ENCODE peak calls at places on chromosomes 16 and 17, in ten cellular contexts. Z is heart right ventricle; T is BE2C; X is mammary epithelial cell; K is iPS DF 6.9; B is effector memory CD4-positive, alpha-beta T cell; W is SJSA1; M is transverse colon; N is IMR-90; J is GM23248. S is an unnamed sample.
A peak's percentile ranks its signal among the peaks of the same experiment; 100 is the strongest.

GRCh38 chr16:23899869-23900268 is 64.1 kb downstream of the PRKCB start:
- DNase-seq in Z (no peak), T (no peak), X (no peak), K (no peak), B (no peak), W (no peak), M (no peak), N (no peak), J (no peak), S (no peak)

GRCh38 chr16:17491140-17491662 is 20.4 kb upstream of the XYLT1 start:
- DNase-seq in Z (no peak), T (no peak), X (no peak), K (no peak), B (no peak), W (no peak), M (no peak), N (no peak), J (no peak), S (no peak)

GRCh38 chr16:5450435-5451104 is 353.0 kb upstream of the EEF2KMT start:
- DNase-seq in Z (no peak), T (no peak), X (no peak), K (peak; percentile 33), B (no peak), W (no peak), M (no peak), N (no peak), J (no peak), S (no peak)

GRCh38 chr16:89332248-89333245 is 115.0 kb downstream of the ZNF778 start:
- DNase-seq in Z (no peak), T (no peak), X (no peak), K (no peak), B (no peak), W (no peak), M (no peak), N (no peak), J (peak; percentile 38), S (no peak)

GRCh38 chr16:19393226-19394074 is 24.2 kb upstream of the TMC5 start:
- DNase-seq in Z (no peak), T (no peak), X (peak; percentile 83), K (no peak), B (no peak), W (no peak), M (peak; percentile 65), N (peak; percentile 23), J (peak; percentile 40), S (peak; percentile 81)

GRCh38 chr17:10698116-10698818 is 873 bp downstream of the ADPRM start:
- DNase-seq in Z (no peak), T (peak; percentile 16), X (peak; percentile 14), K (no peak), B (no peak), W (no peak), M (no peak), N (peak; percentile 10), J (peak; percentile 71), S (no peak)

GRCh38 chr16:70158261-70158939 is 15.2 kb upstream of the CLEC18C start:
- DNase-seq in Z (peak; percentile 1), T (no peak), X (no peak), K (no peak), B (no peak), W (no peak), M (no peak), N (no peak), J (no peak), S (no peak)

GRCh38 chr17:6756425-6757012 is 673 bp downstream of the XAF1 start:
- DNase-seq in Z (no peak), T (no peak), X (no peak), K (no peak), B (no peak), W (no peak), M (no peak), N (no peak), J (peak; percentile 42), S (no peak)

DNA sequence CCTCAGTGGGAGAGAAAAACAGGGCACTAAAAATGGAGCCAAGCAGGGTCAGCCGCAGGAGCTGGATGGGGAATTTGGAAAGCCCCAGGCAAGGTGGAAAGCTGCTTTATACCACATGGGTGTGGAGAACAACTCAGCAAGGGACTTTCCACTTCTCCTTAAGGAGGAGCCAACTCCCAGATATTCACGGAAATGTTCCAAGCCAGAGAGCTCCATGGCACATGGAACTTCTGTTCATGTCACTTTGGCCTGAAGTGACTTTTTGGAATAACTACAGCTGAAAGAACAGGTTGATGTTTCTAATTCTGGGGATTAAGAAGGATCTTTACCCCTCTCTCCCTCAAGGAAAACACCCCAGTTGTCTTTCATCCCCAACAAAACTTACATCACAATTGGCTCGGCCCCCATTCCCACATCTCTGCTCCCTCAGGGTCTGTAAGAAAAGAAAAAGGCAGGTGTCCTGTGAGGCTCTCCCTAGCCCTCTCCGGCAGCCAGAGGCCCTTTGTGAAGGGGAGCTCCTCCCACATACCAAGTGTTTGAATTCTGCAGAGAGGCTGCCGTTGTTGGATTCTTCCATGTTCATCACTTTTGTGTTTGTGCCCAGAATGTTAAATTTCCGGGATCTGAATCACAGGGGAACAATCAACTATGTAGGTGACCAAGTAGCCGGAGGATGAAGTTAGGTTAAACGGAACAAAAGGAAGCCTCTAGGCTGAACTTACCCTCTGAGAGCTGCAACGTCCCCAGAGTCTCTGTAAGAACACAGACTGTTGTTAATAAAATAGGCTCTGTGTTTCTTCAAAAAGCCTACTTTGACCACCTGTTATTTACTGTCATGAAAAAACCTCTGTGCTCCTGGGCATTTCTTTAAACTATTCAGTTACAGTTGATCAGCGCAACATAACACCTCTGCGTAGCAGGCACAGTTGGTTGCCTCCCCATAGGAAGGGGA is 41.0 kb downstream of the STAT5A start:
- DNase-seq in Z (no peak), T (no peak), X (peak; percentile 90), K (peak; percentile 67), B (no peak), W (peak; percentile 73), M (no peak), N (peak; percentile 83), J (peak; percentile 89), S (peak; percentile 55)
- H3K36me3 ChIP-seq in Z (peaks cover 15% of the 10 kb centered on the region), T (peaks cover 35% of the 10 kb centered on the region), X (peaks cover 18% of the 10 kb centered on the region), K (peaks cover 19% of the 10 kb centered on the region), B (peaks cover 64% of the 10 kb centered on the region), W (peaks cover 55% of the 10 kb centered on the region), M (no peaks in the 10 kb centered on the region), N (peaks cover 49% of the 10 kb centered on the region), J (peaks cover 45% of the 10 kb centered on the region), S (peaks cover 36% of the 10 kb centered on the region)

GRCh38 chr16:11692651-11693050 is 24.4 kb downstream of the SNN start:
- DNase-seq in Z (no peak), T (no peak), X (no peak), K (no peak), B (no peak), W (peak; percentile 35), M (no peak), N (no peak), J (no peak), S (no peak)

GRCh38 chr16:11692171-11692570 is 23.9 kb downstream of the SNN start:
- DNase-seq in Z (no peak), T (no peak), X (no peak), K (no peak), B (no peak), W (no peak), M (no peak), N (no peak), J (no peak), S (no peak)

GRCh38 chr16:11689031-11689840 is 21.0 kb downstream of the SNN start:
- DNase-seq in Z (no peak), T (no peak), X (no peak), K (no peak), B (no peak), W (peak; percentile 13), M (no peak), N (no peak), J (no peak), S (no peak)

GRCh38 chr16:11691235-11691634 is 23.0 kb downstream of the SNN start:
- DNase-seq in Z (no peak), T (no peak), X (no peak), K (no peak), B (no peak), W (peak; percentile 6), M (no peak), N (no peak), J (no peak), S (no peak)

DNA sequence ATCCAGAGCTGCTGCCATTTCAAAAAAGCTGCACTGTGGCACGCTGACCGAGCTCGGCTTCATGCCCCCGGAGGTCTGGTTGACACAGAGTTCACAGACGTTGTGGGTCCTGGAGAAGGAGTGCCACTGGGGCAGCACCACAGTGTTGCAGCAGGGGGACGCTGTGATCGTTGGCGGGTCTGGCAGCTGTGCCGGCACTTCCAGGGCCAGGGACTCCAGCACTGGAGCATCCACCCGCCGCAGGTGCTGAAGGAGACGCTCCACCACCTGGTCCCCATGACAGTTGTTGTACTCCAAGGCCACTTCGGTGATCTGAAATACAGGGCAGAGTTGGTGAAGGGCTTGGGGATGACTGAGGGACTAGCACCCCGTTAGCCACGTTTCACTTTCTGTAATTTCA is 23.5 kb downstream of the SNN start:
- DNase-seq in Z (no peak), T (no peak), X (no peak), K (no peak), B (no peak), W (peak; percentile 34), M (no peak), N (no peak), J (no peak), S (no peak)
- H3K36me3 ChIP-seq in Z (peaks cover 3% of the 10 kb centered on the region), T (peaks cover 2% of the 10 kb centered on the region), X (peaks cover 18% of the 10 kb centered on the region), K (peaks cover 9% of the 10 kb centered on the region), B (peaks cover 63% of the 10 kb centered on the region), W (peaks cover 63% of the 10 kb centered on the region), M (no peaks in the 10 kb centered on the region), N (peaks cover 41% of the 10 kb centered on the region), J (peaks cover 41% of the 10 kb centered on the region), S (peaks cover 10% of the 10 kb centered on the region)

GRCh38 chr16:50331570-50331969 is 37.2 kb downstream of the BRD7 start:
- DNase-seq in Z (no peak), T (no peak), X (no peak), K (no peak), B (no peak), W (no peak), M (no peak), N (no peak), J (no peak), S (no peak)

GRCh38 chr16:50332599-50332998 is 36.2 kb downstream of the BRD7 start:
- DNase-seq in Z (no peak), T (no peak), X (no peak), K (no peak), B (no peak), W (no peak), M (no peak), N (no peak), J (no peak), S (no peak)

GRCh38 chr16:50326264-50326663 is 42.5 kb downstream of the BRD7 start:
- DNase-seq in Z (no peak), T (no peak), X (no peak), K (no peak), B (no peak), W (no peak), M (no peak), N (no peak), J (no peak), S (no peak)

GRCh38 chr16:50326835-50327465 is 41.8 kb downstream of the BRD7 start:
- DNase-seq in Z (no peak), T (peak; percentile 38), X (peak; percentile 46), K (peak; percentile 18), B (peak; percentile 40), W (no peak), M (no peak), N (peak; percentile 36), J (peak; percentile 73), S (no peak)

DNA sequence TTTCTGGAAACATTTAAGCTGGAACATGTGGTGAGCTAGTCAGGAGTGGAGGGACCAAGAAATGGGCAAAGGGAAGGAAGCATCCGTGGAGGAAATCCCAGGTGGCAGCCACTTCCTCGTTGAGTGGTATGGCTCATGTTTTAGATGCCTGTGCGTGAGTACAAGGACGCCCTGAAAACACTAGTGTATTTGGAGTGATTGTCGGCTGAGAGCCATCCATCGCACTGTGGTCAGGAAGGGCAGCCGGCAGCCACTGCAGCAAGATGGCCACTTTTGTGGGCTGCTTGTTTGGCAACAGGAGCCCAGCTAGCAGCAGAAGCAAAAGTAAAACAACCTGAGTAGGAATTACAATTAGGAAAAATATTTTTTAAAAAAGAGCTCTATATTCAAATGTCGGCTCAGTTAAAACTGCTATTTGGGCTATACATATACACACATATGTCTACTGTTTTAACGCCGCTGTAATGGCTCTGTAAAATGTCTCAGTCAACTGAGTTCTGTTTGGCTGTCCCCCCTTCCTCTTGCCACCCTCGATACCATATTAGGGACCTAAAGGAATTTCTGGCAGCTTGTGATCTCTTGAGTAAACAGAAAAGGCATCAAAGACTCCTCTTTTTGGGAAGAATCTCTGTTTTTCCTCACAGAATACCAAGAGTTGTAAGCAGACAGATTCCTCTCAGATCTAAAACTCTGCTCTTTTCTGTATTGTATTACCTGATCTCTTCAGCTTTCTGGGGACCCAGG is 39.2 kb downstream of the BRD7 start:
- DNase-seq in Z (no peak), T (no peak), X (no peak), K (no peak), B (no peak), W (no peak), M (no peak), N (no peak), J (no peak), S (no peak)
- H3K36me3 ChIP-seq in Z (no peaks in the 10 kb centered on the region), T (peaks cover 50% of the 10 kb centered on the region), X (peaks cover 13% of the 10 kb centered on the region), K (peaks cover 12% of the 10 kb centered on the region), B (peaks cover 24% of the 10 kb centered on the region), W (peaks cover 76% of the 10 kb centered on the region), M (no peaks in the 10 kb centered on the region), N (peaks cover 19% of the 10 kb centered on the region), J (peaks cover 29% of the 10 kb centered on the region), S (no peaks in the 10 kb centered on the region)

DNA sequence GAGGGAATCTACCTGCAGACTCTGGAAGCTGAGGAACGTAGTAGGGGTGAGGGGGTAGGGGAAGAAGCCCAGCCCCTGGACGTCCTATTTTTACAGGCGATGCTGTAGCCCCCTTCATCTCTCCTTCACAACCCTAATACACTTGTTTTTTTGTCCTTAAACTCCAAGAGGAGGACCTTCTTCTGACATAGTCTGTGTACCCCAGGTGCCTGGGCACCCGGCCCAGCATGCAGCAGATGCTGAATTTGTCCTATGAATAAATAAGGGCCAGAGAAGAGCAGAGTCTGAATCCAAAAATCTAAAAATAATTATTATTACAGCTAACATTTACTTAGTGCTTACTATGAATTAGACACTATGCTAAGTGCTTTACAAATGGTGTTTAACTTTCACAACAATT is 5.1 kb downstream of the KIF18B start:
- DNase-seq in Z (no peak), T (no peak), X (no peak), K (no peak), B (no peak), W (no peak), M (no peak), N (no peak), J (no peak), S (no peak)
- H3K36me3 ChIP-seq in Z (no peaks in the 10 kb centered on the region), T (peaks cover 74% of the 10 kb centered on the region), X (peaks cover 6% of the 10 kb centered on the region), K (no peaks in the 10 kb centered on the region), B (no peaks in the 10 kb centered on the region), W (peaks cover 96% of the 10 kb centered on the region), M (no peaks in the 10 kb centered on the region), N (no peaks in the 10 kb centered on the region), J (peaks cover 5% of the 10 kb centered on the region), S (no peaks in the 10 kb centered on the region)

S was measured in colonic mucosa.